ENCODE peak calls at places on chromosomes 2 and 18, in nine cellular contexts. E, L, P, K, W, X, Z, C and H are unnamed samples.

GRCh38 chr2:195406886-195407603 is 250.0 kb upstream of the SLC39A10 start:
- DNase-seq in E (no peak), L (no peak), P (no peak), K (no peak), W (no peak), X (no peak), Z (no peak), C (no peak), H (no peak)

GRCh38 chr2:204947448-204947847 is 402.2 kb downstream of the PARD3B start:
- DNase-seq in E (no peak), L (no peak), P (no peak), K (no peak), W (no peak), X (no peak), Z (no peak), C (no peak), H (no peak)

GRCh38 chr2:20516646-20517341 is 69.9 kb downstream of the RHOB start:
- DNase-seq in E (peak), L (no peak), P (no peak), K (peak), W (no peak), X (peak), Z (no peak), C (peak), H (no peak)

GRCh38 chr2:60215295-60215990 is 338.0 kb downstream of the BCL11A start:
- DNase-seq in E (no peak), L (no peak), P (no peak), K (no peak), W (no peak), X (no peak), Z (no peak), C (no peak), H (no peak)

GRCh38 chr2:41937464-41937861 is 110.4 kb upstream of the PKDCC start:
- DNase-seq in E (no peak), L (no peak), P (no peak), K (peak), W (no peak), X (no peak), Z (no peak), C (no peak), H (no peak)

GRCh38 chr18:1503847-1504246 is 599.2 kb downstream of the ADCYAP1 start:
- DNase-seq in E (no peak), L (no peak), P (no peak), K (no peak), W (no peak), X (no peak), Z (no peak), C (no peak), H (no peak)

GRCh38 chr2:23509071-23509470 is 124.1 kb downstream of the KLHL29 start:
- DNase-seq in E (no peak), L (no peak), P (no peak), K (no peak), W (no peak), X (no peak), Z (no peak), C (no peak), H (no peak)

GRCh38 chr18:45713239-45713638 is 10.7 kb upstream of the SLC14A1 start:
- DNase-seq in E (no peak), L (no peak), P (no peak), K (no peak), W (no peak), X (no peak), Z (no peak), C (no peak), H (no peak)

GRCh38 chr18:3453540-3454364 is 3.8 kb downstream of the TGIF1 start:
- DNase-seq in E (peak), L (peak), P (peak), K (peak), W (no peak), X (no peak), Z (no peak), C (no peak), H (peak)

GRCh38 chr2:28381225-28382180 is 11.2 kb upstream of the FOSL2 start:
- DNase-seq in E (no peak), L (no peak), P (no peak), K (no peak), W (no peak), X (no peak), Z (no peak), C (no peak), H (no peak)

GRCh38 chr18:415627-416612 is 84.6 kb downstream of the COLEC12 start:
- DNase-seq in E (no peak), L (no peak), P (peak), K (peak), W (no peak), X (no peak), Z (no peak), C (no peak), H (no peak)

GRCh38 chr2:142065700-142066099 is 65.1 kb downstream of the LRP1B start:
- DNase-seq in E (no peak), L (no peak), P (no peak), K (no peak), W (no peak), X (no peak), Z (no peak), C (no peak), H (no peak)

GRCh38 chr18:55402731-55403405 is 185.1 kb downstream of the TCF4 start:
- DNase-seq in E (no peak), L (no peak), P (peak), K (peak), W (no peak), X (no peak), Z (no peak), C (no peak), H (no peak)

GRCh38 chr2:218019411-218020060 is 16.7 kb upstream of the TNS1 start:
- DNase-seq in E (peak), L (no peak), P (no peak), K (no peak), W (no peak), X (no peak), Z (no peak), C (no peak), H (no peak)

GRCh38 chr18:53610957-53611356 is 613.5 kb downstream of the MBD2 start:
- DNase-seq in E (no peak), L (no peak), P (no peak), K (no peak), W (no peak), X (no peak), Z (no peak), C (no peak), H (no peak)

GRCh38 chr2:184523732-184524131 is 74.6 kb upstream of the ZNF804A start:
- DNase-seq in E (no peak), L (no peak), P (no peak), K (no peak), W (no peak), X (no peak), Z (no peak), C (no peak), H (no peak)

GRCh38 chr2:144508162-144508765 is 11.7 kb downstream of the ZEB2 start:
- DNase-seq in E (no peak), L (no peak), P (peak), K (no peak), W (no peak), X (no peak), Z (no peak), C (no peak), H (no peak)

GRCh38 chr2:238974061-238974460 is 126.2 kb downstream of the TWIST2 start:
- DNase-seq in E (no peak), L (no peak), P (peak), K (peak), W (no peak), X (no peak), Z (no peak), C (no peak), H (no peak)

GRCh38 chr2:7931808-7932207 is 750.0 kb upstream of the ID2 start:
- DNase-seq in E (no peak), L (no peak), P (no peak), K (no peak), W (no peak), X (no peak), Z (no peak), C (no peak), H (no peak)

GRCh38 chr2:64586883-64587481 is 62.9 kb downstream of the AFTPH start:
- DNase-seq in E (no peak), L (no peak), P (peak), K (peak), W (peak), X (peak), Z (no peak), C (peak), H (no peak)

GRCh38 chr18:7812431-7813063 is 245.4 kb downstream of the PTPRM start:
- DNase-seq in E (no peak), L (no peak), P (peak), K (peak), W (no peak), X (no peak), Z (peak), C (no peak), H (no peak)

GRCh38 chr2:172101008-172101706 is 1.5 kb downstream of the DLX2 start:
- DNase-seq in E (no peak), L (no peak), P (no peak), K (no peak), W (no peak), X (no peak), Z (no peak), C (peak), H (peak)

GRCh38 chr2:172102858-172103359 is at the start of gene DLX2:
- DNase-seq in E (peak), L (peak), P (peak), K (peak), W (no peak), X (peak), Z (peak), C (peak), H (peak)

GRCh38 chr2:172102159-172102857 is 392 bp downstream of the DLX2 start:
- DNase-seq in E (no peak), L (no peak), P (peak), K (peak), W (no peak), X (no peak), Z (no peak), C (peak), H (no peak)

GRCh38 chr2:172100080-172101007 is 2.4 kb downstream of the DLX2 start:
- DNase-seq in E (no peak), L (no peak), P (no peak), K (no peak), W (no peak), X (no peak), Z (no peak), C (peak), H (no peak)

DNA sequence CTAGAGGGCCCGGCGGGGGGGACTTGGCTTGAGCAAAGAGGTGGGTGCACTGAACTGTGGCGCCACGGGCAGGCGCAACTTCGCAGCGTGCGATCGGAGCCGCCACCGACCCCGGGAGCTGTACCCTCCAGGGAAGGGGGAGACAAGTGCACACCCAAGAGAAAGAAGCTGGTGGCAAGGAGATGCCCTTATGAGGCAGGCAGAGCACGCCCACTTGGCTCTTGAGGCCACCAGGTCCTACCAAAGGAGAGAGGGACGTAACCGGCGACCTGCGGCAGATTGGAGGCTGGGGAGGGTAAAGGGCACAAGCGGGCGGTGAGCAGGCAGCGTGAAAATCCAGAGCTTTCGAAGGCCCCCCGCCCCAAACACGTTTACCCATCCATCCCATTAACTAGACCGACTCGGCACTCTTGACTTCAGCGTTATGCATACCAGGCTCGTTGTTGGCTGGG is 967 bp downstream of the DLX2 start:
- DNase-seq in E (no peak), L (no peak), P (no peak), K (no peak), W (no peak), X (no peak), Z (no peak), C (peak), H (peak)
- TF ChIP-seq CTCF in E (no peak), L (no peak), P (no peak), K (no peak), W (peak), X (no peak), Z (no peak), C (no peak), H (no peak)

GRCh38 chr2:189798312-189799029 is 14.2 kb downstream of the PMS1 start:
- DNase-seq in E (no peak), L (no peak), P (peak), K (peak), W (no peak), X (peak), Z (no peak), C (peak), H (no peak)
- TF ChIP-seq CTCF in E (no peak), L (peak), P (peak), K (peak), W (peak), X (peak), Z (peak), C (peak), H (no peak)

DNA sequence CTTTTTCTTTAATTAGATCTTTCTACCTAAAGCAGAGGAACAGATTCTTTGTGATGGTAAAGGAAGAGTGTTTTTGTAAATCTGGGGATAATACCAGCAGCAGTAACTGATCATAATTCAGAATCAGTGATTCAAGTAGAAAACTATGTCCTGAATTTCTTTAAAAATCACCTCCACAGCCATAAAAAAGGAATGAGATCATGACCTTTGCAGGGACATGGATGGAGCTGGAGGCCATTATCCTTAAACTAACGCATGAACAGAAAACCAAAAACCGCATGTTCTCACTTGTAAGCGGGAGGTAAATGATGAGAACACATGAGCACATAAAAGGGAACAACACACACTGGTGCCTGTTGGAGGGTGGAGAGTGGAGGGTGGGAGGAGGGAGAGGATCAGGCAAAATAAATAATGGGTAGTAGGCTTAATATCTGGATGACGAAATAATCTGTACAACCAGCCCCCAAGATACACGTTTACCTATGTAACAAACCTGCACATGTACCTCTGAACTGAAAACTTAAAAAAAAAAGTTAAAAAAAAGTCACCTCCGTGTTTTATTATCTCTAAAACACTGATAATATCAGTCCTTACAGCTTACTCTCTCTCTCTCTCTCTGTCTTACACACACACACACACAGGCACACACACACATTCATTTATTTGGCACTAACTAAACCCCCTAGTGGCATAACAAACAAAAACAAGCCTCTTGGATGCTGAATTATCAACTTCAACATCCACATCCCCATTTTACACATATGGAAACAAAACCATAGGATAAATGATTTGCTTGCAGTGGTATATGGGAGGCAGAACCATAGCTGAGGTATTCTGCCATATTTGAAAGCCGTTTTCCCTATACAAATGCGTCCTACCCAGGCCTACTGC is 1.4 kb downstream of the TM4SF20 start:
- DNase-seq in E (no peak), L (no peak), P (no peak), K (no peak), W (no peak), X (peak), Z (no peak), C (no peak), H (no peak)
- TF ChIP-seq CTCF in E (no peak), L (no peak), P (peak), K (no peak), W (peak), X (peak), Z (no peak), C (peak), H (no peak)

GRCh38 chr2:128169497-128169896 is 78.5 kb downstream of the UGGT1 start:
- DNase-seq in E (no peak), L (no peak), P (peak), K (peak), W (no peak), X (no peak), Z (no peak), C (no peak), H (no peak)

GRCh38 chr2:128170776-128171175 is 79.8 kb downstream of the UGGT1 start:
- DNase-seq in E (no peak), L (no peak), P (no peak), K (no peak), W (no peak), X (no peak), Z (no peak), C (no peak), H (no peak)

GRCh38 chr2:128169094-128169493 is 78.1 kb downstream of the UGGT1 start:
- DNase-seq in E (no peak), L (no peak), P (no peak), K (no peak), W (no peak), X (no peak), Z (no peak), C (no peak), H (no peak)

GRCh38 chr2:128169933-128170709 is 79.1 kb downstream of the UGGT1 start:
- DNase-seq in E (no peak), L (no peak), P (no peak), K (no peak), W (no peak), X (no peak), Z (no peak), C (no peak), H (no peak)

GRCh38 chr2:128172191-128172590 is 81.2 kb downstream of the UGGT1 start:
- DNase-seq in E (no peak), L (no peak), P (no peak), K (no peak), W (no peak), X (no peak), Z (no peak), C (no peak), H (no peak)
- TF ChIP-seq CTCF in E (no peak), L (no peak), P (peak), K (peak), W (peak), X (no peak), Z (no peak), C (no peak), H (no peak)

GRCh38 chr2:45443012-45443411 is 168.1 kb downstream of the SRBD1 start:
- DNase-seq in E (no peak), L (no peak), P (no peak), K (no peak), W (no peak), X (no peak), Z (no peak), C (no peak), H (no peak)

GRCh38 chr2:45438872-45439665 is 172.0 kb downstream of the SRBD1 start:
- DNase-seq in E (no peak), L (no peak), P (no peak), K (no peak), W (no peak), X (no peak), Z (no peak), C (no peak), H (no peak)

GRCh38 chr2:45441571-45441970 is 169.5 kb downstream of the SRBD1 start:
- DNase-seq in E (no peak), L (no peak), P (no peak), K (no peak), W (no peak), X (no peak), Z (no peak), C (no peak), H (no peak)

GRCh38 chr2:45442026-45442425 is 169.0 kb downstream of the SRBD1 start:
- DNase-seq in E (no peak), L (no peak), P (no peak), K (no peak), W (no peak), X (no peak), Z (no peak), C (no peak), H (no peak)

GRCh38 chr2:45439788-45440773 is 171.0 kb downstream of the SRBD1 start:
- DNase-seq in E (no peak), L (no peak), P (peak), K (peak), W (peak), X (no peak), Z (no peak), C (peak), H (no peak)
- TF ChIP-seq CTCF in E (no peak), L (no peak), P (peak), K (peak), W (peak), X (no peak), Z (peak), C (peak), H (no peak)